ENCODE peak calls at places on chromosomes 11 and 22, in six cellular contexts. G, O, Z, D, V and F are unnamed samples.

GRCh38 chr11:1928891-1929541 is 9.5 kb downstream of the TNNT3 start:
- DNase-seq in G (no peak), O (no peak), Z (no peak), D (no peak), V (peak), F (no peak)

GRCh38 chr11:58654079-58654907 is 31.8 kb downstream of the CNTF start:
- DNase-seq in G (peak), O (peak), Z (peak), D (peak), V (peak), F (peak)

GRCh38 chr22:32951807-32952153 is 106.4 kb downstream of the SYN3 start:
- DNase-seq in G (no peak), O (no peak), Z (no peak), D (peak), V (peak), F (no peak)

GRCh38 chr11:78451371-78452150 is 33.9 kb upstream of the GAB2 start:
- DNase-seq in G (no peak), O (no peak), Z (no peak), D (no peak), V (no peak), F (no peak)

GRCh38 chr22:25689631-25690030 is 52.4 kb upstream of the MYO18B start:
- DNase-seq in G (no peak), O (no peak), Z (no peak), D (no peak), V (no peak), F (no peak)

GRCh38 chr11:99277281-99277680 is 256.5 kb downstream of the CNTN5 start:
- DNase-seq in G (no peak), O (no peak), Z (peak), D (no peak), V (no peak), F (no peak)

GRCh38 chr11:31477528-31478255 is 31.7 kb downstream of the IMMP1L start:
- DNase-seq in G (no peak), O (no peak), Z (no peak), D (no peak), V (no peak), F (no peak)

GRCh38 chr22:32561163-32561562 is 86.6 kb downstream of the FBXO7 start:
- DNase-seq in G (no peak), O (no peak), Z (no peak), D (no peak), V (no peak), F (no peak)

GRCh38 chr22:37633693-37634504 is 5.6 kb upstream of the SH3BP1 start:
- DNase-seq in G (peak), O (peak), Z (no peak), D (peak), V (peak), F (no peak)

GRCh38 chr11:65891180-65892136 is 985 bp downstream of the CCDC85B start:
- DNase-seq in G (no peak), O (no peak), Z (no peak), D (peak), V (peak), F (no peak)

GRCh38 chr11:74070713-74071506 is 62.0 kb upstream of the UCP3 start:
- DNase-seq in G (no peak), O (no peak), Z (no peak), D (no peak), V (no peak), F (no peak)

GRCh38 chr11:40241524-40242037 is 1217.9 kb downstream of the LRRC4C start:
- DNase-seq in G (peak), O (no peak), Z (peak), D (no peak), V (no peak), F (no peak)

GRCh38 chr11:8336356-8337114 is 72.9 kb upstream of the LMO1 start:
- DNase-seq in G (no peak), O (no peak), Z (no peak), D (no peak), V (no peak), F (no peak)
- TF ChIP-seq CTCF in G (no peak), O (no peak), Z (no peak), D (no peak), V (no peak), F (no peak)

GRCh38 chr11:118740892-118741291 is 50.1 kb downstream of the DDX6 start:
- DNase-seq in G (no peak), O (no peak), Z (no peak), D (no peak), V (no peak), F (no peak)

GRCh38 chr11:118746988-118747585 is 43.9 kb downstream of the DDX6 start:
- DNase-seq in G (no peak), O (no peak), Z (no peak), D (no peak), V (no peak), F (no peak)

GRCh38 chr11:118748056-118748455 is 42.9 kb downstream of the DDX6 start:
- DNase-seq in G (no peak), O (no peak), Z (no peak), D (no peak), V (no peak), F (no peak)

GRCh38 chr11:118742304-118742703 is 48.7 kb downstream of the DDX6 start:
- DNase-seq in G (no peak), O (no peak), Z (no peak), D (no peak), V (no peak), F (no peak)

DNA sequence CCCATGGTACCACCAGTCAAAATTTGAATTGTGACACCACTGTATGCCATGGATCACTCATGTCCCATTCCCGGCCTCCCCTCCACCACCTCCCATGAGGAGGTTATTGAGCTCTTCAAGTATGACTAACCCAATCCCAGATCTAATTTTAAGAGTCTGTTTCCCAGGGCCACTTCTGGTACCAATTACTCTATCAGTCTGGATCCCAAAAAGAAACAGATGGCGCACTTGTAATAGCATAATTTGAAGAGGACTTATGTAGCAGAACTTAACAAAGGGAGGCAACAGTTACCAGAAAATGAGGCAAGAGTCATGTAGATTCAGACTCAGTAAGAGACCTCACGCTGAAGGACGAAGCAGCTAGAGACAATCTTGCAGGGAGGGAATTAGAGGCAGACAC is 47.0 kb downstream of the DDX6 start:
- DNase-seq in G (no peak), O (no peak), Z (no peak), D (no peak), V (no peak), F (no peak)
- TF ChIP-seq CTCF in G (no peak), O (no peak), Z (no peak), D (no peak), V (no peak), F (no peak)

GRCh38 chr11:126874831-126875230 is 125.7 kb downstream of the KIRREL3 start:
- DNase-seq in G (no peak), O (no peak), Z (no peak), D (no peak), V (no peak), F (no peak)
- TF ChIP-seq CTCF in G (no peak), O (no peak), Z (no peak), D (no peak), V (no peak), F (no peak)

GRCh38 chr22:22203048-22203971 is 41.3 kb upstream of the VPREB1 start:
- DNase-seq in G (no peak), O (no peak), Z (no peak), D (no peak), V (no peak), F (no peak)

GRCh38 chr22:22201925-22202343 is 42.7 kb upstream of the VPREB1 start:
- DNase-seq in G (no peak), O (no peak), Z (peak), D (no peak), V (no peak), F (no peak)

GRCh38 chr22:22199634-22200033 is 45.0 kb upstream of the VPREB1 start:
- DNase-seq in G (no peak), O (no peak), Z (no peak), D (no peak), V (peak), F (no peak)

GRCh38 chr22:22200569-22201184 is 43.9 kb upstream of the VPREB1 start:
- DNase-seq in G (no peak), O (no peak), Z (peak), D (no peak), V (no peak), F (no peak)

GRCh38 chr22:22201185-22201924 is 43.2 kb upstream of the VPREB1 start:
- DNase-seq in G (peak), O (no peak), Z (peak), D (peak), V (no peak), F (peak)
- TF ChIP-seq CTCF in G (peak), O (peak), Z (peak), D (peak), V (no peak), F (peak)